ENCODE peak calls at places on chromosomes 2 and 18, in nine cellular contexts. One of them, this sample, is unnamed.

GRCh38 chr2:218860950-218861381 is 1.4 kb downstream of the WNT6 start:
- DNase-seq in Right ventricle myocardium superior: peak
- DNase-seq in transverse colon: peak
- DNase-seq in NCI-H774: peak
- DNase-seq in BE2C: peak
- DNase-seq in CMK: no peak
- DNase-seq in H7: peak
- DNase-seq in stromal cell of bone marrow: no peak
- DNase-seq in fibroblast of pulmonary artery: peak
- DNase-seq in this sample: peak

GRCh38 chr2:181877181-181877664 is 14.3 kb upstream of the ITPRID2 start:
- DNase-seq in NCI-H774: no peak
- DNase-seq in Right ventricle myocardium superior: no peak
- DNase-seq in CMK: no peak
- DNase-seq in fibroblast of pulmonary artery: no peak
- DNase-seq in BE2C: no peak
- DNase-seq in transverse colon: no peak
- DNase-seq in H7: no peak
- DNase-seq in stromal cell of bone marrow: no peak
- DNase-seq in this sample: no peak

GRCh38 chr2:62352031-62352430 is 154.0 kb downstream of the TMEM17 start:
- DNase-seq in stromal cell of bone marrow: no peak
- DNase-seq in Right ventricle myocardium superior: no peak
- DNase-seq in H7: no peak
- DNase-seq in transverse colon: no peak
- DNase-seq in BE2C: no peak
- DNase-seq in CMK: no peak
- DNase-seq in NCI-H774: no peak
- DNase-seq in fibroblast of pulmonary artery: no peak
- DNase-seq in this sample: no peak

GRCh38 chr2:171319164-171319810 is 114.5 kb downstream of the METTL8 start:
- DNase-seq in transverse colon: no peak
- DNase-seq in CMK: no peak
- DNase-seq in BE2C: no peak
- DNase-seq in Right ventricle myocardium superior: no peak
- DNase-seq in NCI-H774: no peak
- DNase-seq in stromal cell of bone marrow: no peak
- DNase-seq in fibroblast of pulmonary artery: peak
- DNase-seq in H7: no peak
- DNase-seq in this sample: no peak

GRCh38 chr18:41905786-41906527 is 49.1 kb upstream of the PIK3C3 start:
- DNase-seq in NCI-H774: no peak
- DNase-seq in BE2C: no peak
- DNase-seq in CMK: no peak
- DNase-seq in H7: no peak
- DNase-seq in Right ventricle myocardium superior: no peak
- DNase-seq in stromal cell of bone marrow: no peak
- DNase-seq in fibroblast of pulmonary artery: no peak
- DNase-seq in transverse colon: no peak
- DNase-seq in this sample: no peak

GRCh38 chr2:219352448-219353023 is 20.0 kb upstream of the RESP18 start:
- DNase-seq in CMK: peak
- DNase-seq in H7: peak
- DNase-seq in fibroblast of pulmonary artery: peak
- DNase-seq in NCI-H774: peak
- DNase-seq in Right ventricle myocardium superior: no peak
- DNase-seq in BE2C: peak
- DNase-seq in stromal cell of bone marrow: peak
- DNase-seq in transverse colon: peak
- DNase-seq in this sample: peak

GRCh38 chr18:47944972-47945843 is 14.7 kb upstream of the SMAD2 start:
- DNase-seq in H7: no peak
- DNase-seq in BE2C: no peak
- DNase-seq in CMK: no peak
- DNase-seq in fibroblast of pulmonary artery: peak
- DNase-seq in Right ventricle myocardium superior: no peak
- DNase-seq in stromal cell of bone marrow: peak
- DNase-seq in transverse colon: no peak
- DNase-seq in NCI-H774: no peak
- DNase-seq in this sample: no peak

GRCh38 chr2:232568161-232568560 is 17.7 kb downstream of the EIF4E2 start:
- DNase-seq in fibroblast of pulmonary artery: peak
- DNase-seq in BE2C: no peak
- DNase-seq in CMK: no peak
- DNase-seq in Right ventricle myocardium superior: no peak
- DNase-seq in H7: no peak
- DNase-seq in stromal cell of bone marrow: peak
- DNase-seq in NCI-H774: no peak
- DNase-seq in transverse colon: no peak
- DNase-seq in this sample: peak

GRCh38 chr2:175687465-175687864 is 314.6 kb downstream of the LNPK start:
- DNase-seq in transverse colon: no peak
- DNase-seq in fibroblast of pulmonary artery: no peak
- DNase-seq in CMK: no peak
- DNase-seq in stromal cell of bone marrow: no peak
- DNase-seq in Right ventricle myocardium superior: no peak
- DNase-seq in H7: no peak
- DNase-seq in BE2C: no peak
- DNase-seq in NCI-H774: no peak
- DNase-seq in this sample: no peak

GRCh38 chr2:111669928-111670695 is 213.9 kb downstream of the ANAPC1 start:
- DNase-seq in transverse colon: no peak
- DNase-seq in fibroblast of pulmonary artery: no peak
- DNase-seq in stromal cell of bone marrow: no peak
- DNase-seq in Right ventricle myocardium superior: no peak
- DNase-seq in H7: no peak
- DNase-seq in CMK: no peak
- DNase-seq in NCI-H774: no peak
- DNase-seq in BE2C: no peak
- DNase-seq in this sample: no peak

GRCh38 chr2:62524293-62524941 is 18.4 kb upstream of the TMEM17 start:
- DNase-seq in NCI-H774: no peak
- DNase-seq in stromal cell of bone marrow: no peak
- DNase-seq in CMK: no peak
- DNase-seq in transverse colon: no peak
- DNase-seq in BE2C: no peak
- DNase-seq in Right ventricle myocardium superior: no peak
- DNase-seq in H7: no peak
- DNase-seq in fibroblast of pulmonary artery: peak
- DNase-seq in this sample: no peak

GRCh38 chr2:46269545-46270273 is 27.5 kb upstream of the EPAS1 start:
- DNase-seq in NCI-H774: no peak
- DNase-seq in stromal cell of bone marrow: peak
- DNase-seq in fibroblast of pulmonary artery: peak
- DNase-seq in BE2C: no peak
- DNase-seq in H7: no peak
- DNase-seq in transverse colon: no peak
- DNase-seq in Right ventricle myocardium superior: no peak
- DNase-seq in CMK: no peak
- DNase-seq in this sample: no peak

GRCh38 chr2:73825408-73825807 is 3.4 kb upstream of the STAMBP start:
- DNase-seq in transverse colon: no peak
- DNase-seq in Right ventricle myocardium superior: no peak
- DNase-seq in NCI-H774: no peak
- DNase-seq in stromal cell of bone marrow: no peak
- DNase-seq in H7: no peak
- DNase-seq in fibroblast of pulmonary artery: no peak
- DNase-seq in CMK: no peak
- DNase-seq in BE2C: no peak
- DNase-seq in this sample: no peak

GRCh38 chr2:144983107-144983506 is 463.2 kb upstream of the ZEB2 start:
- DNase-seq in fibroblast of pulmonary artery: no peak
- DNase-seq in Right ventricle myocardium superior: no peak
- DNase-seq in transverse colon: no peak
- DNase-seq in H7: no peak
- DNase-seq in NCI-H774: no peak
- DNase-seq in stromal cell of bone marrow: no peak
- DNase-seq in BE2C: no peak
- DNase-seq in CMK: no peak
- DNase-seq in this sample: no peak

GRCh38 chr2:174333502-174334277 is 1.1 kb upstream of the SP9 start:
- DNase-seq in H7: peak
- DNase-seq in transverse colon: no peak
- DNase-seq in Right ventricle myocardium superior: no peak
- DNase-seq in BE2C: no peak
- DNase-seq in fibroblast of pulmonary artery: no peak
- DNase-seq in CMK: no peak
- DNase-seq in NCI-H774: no peak
- DNase-seq in stromal cell of bone marrow: no peak
- DNase-seq in this sample: no peak

GRCh38 chr18:8661754-8662573 is 43.4 kb upstream of the MTCL1 start:
- DNase-seq in transverse colon: peak
- DNase-seq in BE2C: peak
- DNase-seq in fibroblast of pulmonary artery: peak
- DNase-seq in Right ventricle myocardium superior: no peak
- DNase-seq in H7: peak
- DNase-seq in NCI-H774: peak
- DNase-seq in stromal cell of bone marrow: peak
- DNase-seq in CMK: no peak
- DNase-seq in this sample: peak

GRCh38 chr2:203019142-203019541 is 4.5 kb downstream of the NBEAL1 start:
- DNase-seq in BE2C: no peak
- DNase-seq in transverse colon: no peak
- DNase-seq in CMK: no peak
- DNase-seq in Right ventricle myocardium superior: no peak
- DNase-seq in NCI-H774: no peak
- DNase-seq in H7: no peak
- DNase-seq in fibroblast of pulmonary artery: no peak
- DNase-seq in stromal cell of bone marrow: no peak
- DNase-seq in this sample: no peak

GRCh38 chr2:188811522-188811921 is 162.7 kb upstream of the COL3A1 start:
- DNase-seq in BE2C: no peak
- DNase-seq in H7: no peak
- DNase-seq in stromal cell of bone marrow: peak
- DNase-seq in CMK: no peak
- DNase-seq in NCI-H774: no peak
- DNase-seq in fibroblast of pulmonary artery: peak
- DNase-seq in Right ventricle myocardium superior: no peak
- DNase-seq in transverse colon: no peak
- DNase-seq in this sample: no peak

GRCh38 chr18:9353596-9353995 is 19.0 kb downstream of the TWSG1 start:
- DNase-seq in H7: no peak
- DNase-seq in BE2C: no peak
- DNase-seq in stromal cell of bone marrow: no peak
- DNase-seq in CMK: no peak
- DNase-seq in fibroblast of pulmonary artery: no peak
- DNase-seq in transverse colon: no peak
- DNase-seq in NCI-H774: no peak
- DNase-seq in Right ventricle myocardium superior: no peak
- DNase-seq in this sample: no peak

GRCh38 chr2:85710687-85711577 is 16.8 kb downstream of the GNLY start:
- DNase-seq in transverse colon: peak
- DNase-seq in CMK: peak
- DNase-seq in BE2C: no peak
- DNase-seq in fibroblast of pulmonary artery: peak
- DNase-seq in Right ventricle myocardium superior: peak
- DNase-seq in H7: peak
- DNase-seq in NCI-H774: no peak
- DNase-seq in stromal cell of bone marrow: no peak
- DNase-seq in this sample: peak

GRCh38 chr2:181586569-181587076 is 70.3 kb downstream of the CERKL start:
- DNase-seq in BE2C: peak
- DNase-seq in stromal cell of bone marrow: no peak
- DNase-seq in CMK: no peak
- DNase-seq in transverse colon: no peak
- DNase-seq in NCI-H774: peak
- DNase-seq in H7: no peak
- DNase-seq in Right ventricle myocardium superior: no peak
- DNase-seq in fibroblast of pulmonary artery: no peak
- DNase-seq in this sample: peak

GRCh38 chr2:8576525-8577157 is 105.2 kb upstream of the ID2 start:
- DNase-seq in BE2C: no peak
- DNase-seq in Right ventricle myocardium superior: no peak
- DNase-seq in stromal cell of bone marrow: no peak
- DNase-seq in H7: peak
- DNase-seq in fibroblast of pulmonary artery: no peak
- DNase-seq in NCI-H774: no peak
- DNase-seq in CMK: no peak
- DNase-seq in transverse colon: peak
- DNase-seq in this sample: no peak

GRCh38 chr2:158723311-158723838 is 71.7 kb upstream of the DAPL1 start:
- DNase-seq in Right ventricle myocardium superior: no peak
- DNase-seq in transverse colon: no peak
- DNase-seq in BE2C: no peak
- DNase-seq in CMK: no peak
- DNase-seq in fibroblast of pulmonary artery: no peak
- DNase-seq in NCI-H774: no peak
- DNase-seq in stromal cell of bone marrow: no peak
- DNase-seq in H7: no peak
- DNase-seq in this sample: no peak

GRCh38 chr18:5513947-5514346 is 29.9 kb downstream of the EPB41L3 start:
- DNase-seq in NCI-H774: no peak
- DNase-seq in CMK: no peak
- DNase-seq in Right ventricle myocardium superior: no peak
- DNase-seq in stromal cell of bone marrow: no peak
- DNase-seq in H7: no peak
- DNase-seq in BE2C: no peak
- DNase-seq in transverse colon: no peak
- DNase-seq in fibroblast of pulmonary artery: no peak
- DNase-seq in this sample: peak

GRCh38 chr18:48787523-48788151 is 163.1 kb downstream of the SMAD7 start:
- DNase-seq in NCI-H774: no peak
- DNase-seq in fibroblast of pulmonary artery: no peak
- DNase-seq in BE2C: no peak
- DNase-seq in transverse colon: no peak
- DNase-seq in CMK: no peak
- DNase-seq in Right ventricle myocardium superior: peak
- DNase-seq in H7: no peak
- DNase-seq in stromal cell of bone marrow: no peak
- DNase-seq in this sample: no peak

GRCh38 chr2:219736196-219736595 is 108.8 kb downstream of the SLC4A3 start:
- DNase-seq in Right ventricle myocardium superior: no peak
- DNase-seq in NCI-H774: peak
- DNase-seq in H7: peak
- DNase-seq in fibroblast of pulmonary artery: peak
- DNase-seq in BE2C: peak
- DNase-seq in CMK: no peak
- DNase-seq in transverse colon: no peak
- DNase-seq in stromal cell of bone marrow: peak
- DNase-seq in this sample: peak

GRCh38 chr2:237833546-237833945 is 25.9 kb upstream of the RAMP1 start:
- DNase-seq in CMK: no peak
- DNase-seq in BE2C: no peak
- DNase-seq in NCI-H774: no peak
- DNase-seq in stromal cell of bone marrow: no peak
- DNase-seq in transverse colon: no peak
- DNase-seq in H7: no peak
- DNase-seq in fibroblast of pulmonary artery: peak
- DNase-seq in Right ventricle myocardium superior: no peak
- DNase-seq in this sample: no peak

This sample was measured in small intestine.